ENCODE peak calls at places on chromosomes 16 and 17, in seven cellular contexts. Q is astrocyte of the spinal cord; N is naive thymus-derived CD8-positive, alpha-beta T cell; M is occipital lobe; V is kidney epithelial cell; L is NCI-H345; I is SHP77 treated with DMSO at 0.1 percent for 48 hours. C is an unnamed sample.

GRCh38 chr16:66402591-66403230 is 24.4 kb upstream of the BEAN1 start:
- DNase-seq in Q (no peak), N (no peak), M (no peak), V (no peak), L (no peak), I (no peak), C (no peak)

GRCh38 chr17:78127888-78128615 is 503 bp downstream of the TMC6 start:
- DNase-seq in Q (no peak), N (no peak), M (no peak), V (no peak), L (no peak), I (no peak), C (peak; percentile 61)

GRCh38 chr16:66952430-66953139 is 8.5 kb upstream of the CES3 start:
- DNase-seq in Q (no peak), N (no peak), M (no peak), V (no peak), L (no peak), I (no peak), C (no peak)

GRCh38 chr16:59355704-59356103 is 621.6 kb upstream of the GOT2 start:
- DNase-seq in Q (no peak), N (no peak), M (no peak), V (no peak), L (no peak), I (no peak), C (no peak)

GRCh38 chr17:52515927-52516326 is 357.4 kb upstream of the CA10 start:
- DNase-seq in Q (no peak), N (no peak), M (no peak), V (no peak), L (no peak), I (no peak), C (no peak)

GRCh38 chr16:79411357-79411756 is 189.2 kb downstream of the MAF start:
- DNase-seq in Q (no peak), N (no peak), M (no peak), V (no peak), L (no peak), I (no peak), C (no peak)

GRCh38 chr17:69524854-69525253 is 110.4 kb downstream of the MAP2K6 start:
- DNase-seq in Q (no peak), N (no peak), M (no peak), V (no peak), L (no peak), I (no peak), C (no peak)

GRCh38 chr16:11796227-11797165 is 562 bp downstream of the ZC3H7A start:
- DNase-seq in Q (peak; percentile 47), N (peak; percentile 19), M (no peak), V (no peak), L (peak; percentile 12), I (no peak), C (peak; percentile 62)

GRCh38 chr16:10871157-10871991 is 5.6 kb upstream of the CIITA start:
- DNase-seq in Q (peak; percentile 90), N (no peak), M (no peak), V (peak; percentile 77), L (no peak), I (no peak), C (no peak)

GRCh38 chr17:3762922-3763776 is 37.8 kb downstream of the ITGAE start:
- DNase-seq in Q (no peak), N (no peak), M (no peak), V (no peak), L (no peak), I (no peak), C (no peak)

GRCh38 chr17:59287452-59287851 is 44.0 kb upstream of the YPEL2 start:
- DNase-seq in Q (peak; percentile 6), N (no peak), M (no peak), V (no peak), L (no peak), I (no peak), C (peak; percentile 44)

GRCh38 chr17:18257747-18258355 is 687 bp downstream of the FLII start:
- DNase-seq in Q (peak; percentile 66), N (peak; percentile 38), M (peak; percentile 65), V (no peak), L (peak; percentile 20), I (peak; percentile 84), C (peak; percentile 70)

GRCh38 chr17:75785016-75785769 is 587 bp downstream of the UNK start:
- DNase-seq in Q (peak; percentile 95), N (peak; percentile 88), M (peak; percentile 91), V (no peak), L (peak; percentile 93), I (peak; percentile 93), C (peak; percentile 97)

GRCh38 chr16:67475051-67475450 is 5.9 kb downstream of the ATP6V0D1 start:
- DNase-seq in Q (no peak), N (no peak), M (no peak), V (no peak), L (peak; percentile 7), I (no peak), C (peak; percentile 55)

GRCh38 chr16:67651039-67651438 is 6.1 kb downstream of the CARMIL2 start:
- DNase-seq in Q (no peak), N (no peak), M (no peak), V (no peak), L (no peak), I (no peak), C (no peak)

GRCh38 chr17:27559996-27560481 is 70.9 kb upstream of the LGALS9 start:
- DNase-seq in Q (peak; percentile 93), N (no peak), M (no peak), V (no peak), L (peak; percentile 12), I (no peak), C (no peak)

GRCh38 chr16:60640038-60640437 is 1396.2 kb downstream of the CDH8 start:
- DNase-seq in Q (no peak), N (no peak), M (no peak), V (no peak), L (no peak), I (no peak), C (no peak)

GRCh38 chr16:69406780-69407331 is 17.6 kb upstream of the CYB5B start:
- DNase-seq in Q (no peak), N (no peak), M (no peak), V (no peak), L (no peak), I (no peak), C (peak; percentile 18)

GRCh38 chr17:49361902-49362722 is at the start of gene ZNF652:
- DNase-seq in Q (peak; percentile 84), N (peak; percentile 94), M (peak; percentile 83), V (peak; percentile 41), L (peak; percentile 98), I (peak; percentile 89), C (peak; percentile 95)

GRCh38 chr17:81566461-81567126 is 14.4 kb upstream of the FAAP100 start:
- DNase-seq in Q (peak; percentile 98), N (no peak), M (no peak), V (peak; percentile 85), L (peak; percentile 43), I (peak; percentile 92), C (no peak)

GRCh38 chr17:12402963-12403622 is 262.6 kb upstream of the MYOCD start:
- DNase-seq in Q (peak; percentile 78), N (no peak), M (no peak), V (peak; percentile 26), L (no peak), I (no peak), C (no peak)

GRCh38 chr17:5758651-5759050 is 174.3 kb upstream of the NLRP1 start:
- DNase-seq in Q (peak; percentile 18), N (no peak), M (no peak), V (no peak), L (no peak), I (no peak), C (peak; percentile 51)

C was measured in erythroblast.